ENCODE peak calls at places on chromosomes 11 and 22, in ten cellular contexts. M, V, G, J, Y, H, I, D, S and A are unnamed samples.

GRCh38 chr11:78532991-78533861 is 41.4 kb downstream of the NARS2 start:
- DNase-seq in V (no peak), J (no peak), Y (no peak), D (no peak), I (no peak), M (no peak), S (no peak), G (no peak), H (no peak), A (no peak)

GRCh38 chr11:111514216-111515031 is at the start of gene HOATZ:
- DNase-seq in S (no peak), I (no peak), H (no peak), D (peak), Y (no peak), G (no peak), M (no peak), J (no peak), V (peak), A (no peak)

GRCh38 chr11:66987158-66987620 is 12.1 kb downstream of the C11orf86 start:
- DNase-seq in I (no peak), Y (no peak), M (no peak), H (no peak), G (no peak), J (no peak), D (no peak), S (no peak), V (no peak), A (no peak)

GRCh38 chr22:39721456-39722325 is 151.1 kb downstream of the CACNA1I start:
- DNase-seq in J (no peak), I (peak), D (no peak), S (peak), M (no peak), H (no peak), G (no peak), Y (no peak), V (no peak), A (no peak)

GRCh38 chr22:31621507-31622160 is 40.4 kb downstream of the PISD start:
- DNase-seq in G (no peak), H (no peak), J (no peak), I (no peak), Y (no peak), D (no peak), M (no peak), S (no peak), V (no peak), A (no peak)

GRCh38 chr11:75371930-75372876 is 20.7 kb upstream of the ARRB1 start:
- DNase-seq in G (no peak), J (no peak), S (peak), Y (no peak), D (no peak), V (no peak), H (no peak), M (no peak), I (no peak), A (no peak)

GRCh38 chr11:46026616-46027293 is 94.5 kb downstream of the PHF21A start:
- DNase-seq in S (no peak), J (peak), M (peak), G (no peak), Y (no peak), I (no peak), H (no peak), V (peak), D (peak), A (no peak)

GRCh38 chr11:76823481-76824028 is 37.2 kb upstream of the ACER3 start:
- DNase-seq in I (no peak), V (peak), M (peak), G (no peak), D (peak), J (peak), Y (no peak), S (no peak), H (no peak), A (peak)

GRCh38 chr22:37990302-37990701 is 5.9 kb upstream of the SOX10 start:
- DNase-seq in I (no peak), G (no peak), H (no peak), M (no peak), D (no peak), Y (no peak), J (no peak), V (no peak), S (no peak), A (no peak)

GRCh38 chr11:65487467-65488272 is 11.2 kb upstream of the MALAT1 start:
- DNase-seq in J (peak), D (peak), S (peak), V (peak), H (peak), Y (peak), I (peak), G (peak), M (peak), A (peak)

GRCh38 chr22:22030493-22031182 is 48.1 kb upstream of the TOP3B start:
- DNase-seq in V (no peak), S (peak), J (no peak), Y (no peak), D (no peak), G (peak), I (no peak), M (no peak), H (no peak), A (no peak)

GRCh38 chr11:69702239-69702668 is 1.6 kb downstream of the FGF19 start:
- DNase-seq in H (no peak), G (no peak), Y (no peak), J (no peak), S (peak), I (no peak), V (no peak), D (no peak), M (no peak), A (no peak)

GRCh38 chr11:75271730-75272129 is 31.2 kb downstream of the TPBGL start:
- DNase-seq in S (peak), D (no peak), H (no peak), I (peak), Y (no peak), J (no peak), V (no peak), M (no peak), G (no peak), A (no peak)

GRCh38 chr22:38963872-38964271 is 6.5 kb downstream of the APOBEC3A start:
- DNase-seq in J (no peak), M (no peak), H (no peak), I (no peak), G (no peak), Y (no peak), D (no peak), V (no peak), S (peak), A (no peak)

GRCh38 chr11:848380-848931 is 5.8 kb downstream of the TSPAN4 start:
- DNase-seq in D (no peak), Y (no peak), V (no peak), G (peak), I (peak), H (no peak), M (no peak), J (no peak), S (peak), A (no peak)

GRCh38 chr11:59556115-59556882 is 45.0 kb downstream of the OR4D9 start:
- DNase-seq in S (no peak), J (peak), V (peak), I (no peak), G (peak), D (peak), Y (peak), M (peak), H (peak), A (peak)

GRCh38 chr11:94032066-94032465 is 10.9 kb downstream of the HEPHL1 start:
- DNase-seq in V (no peak), G (no peak), S (no peak), J (no peak), M (no peak), Y (no peak), I (no peak), D (no peak), H (no peak), A (no peak)

DNA sequence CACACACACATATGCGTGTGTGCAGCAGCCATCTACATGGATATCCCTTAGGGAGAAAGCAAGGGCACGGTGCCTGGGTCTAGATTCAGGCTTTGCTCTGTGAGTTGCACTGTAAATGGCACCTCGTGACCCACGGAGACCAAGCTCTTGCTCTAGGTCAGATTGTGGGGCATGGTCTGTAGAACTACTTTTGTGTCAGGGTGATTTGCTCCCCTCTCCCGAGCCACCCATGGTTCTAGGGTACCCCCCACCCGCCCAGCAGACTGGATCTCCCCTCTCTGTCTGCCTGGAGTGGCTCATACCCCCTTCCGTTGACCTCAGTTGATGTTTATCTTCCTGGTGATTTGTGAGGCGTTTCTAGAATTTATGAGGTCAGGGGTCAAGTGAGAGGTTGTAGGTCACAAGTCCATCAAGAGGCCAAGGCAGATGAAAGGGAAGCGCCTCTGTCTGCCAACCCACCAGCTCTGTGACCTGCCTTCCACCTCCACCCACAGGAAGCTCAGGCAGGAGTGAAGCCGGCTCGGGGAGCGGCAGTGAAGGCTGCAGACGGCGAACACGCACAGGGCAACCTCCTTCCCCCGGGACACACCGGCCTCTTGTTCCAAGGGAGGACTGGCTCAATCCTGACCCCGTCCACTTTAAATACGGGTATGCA is 76.2 kb upstream of the TTLL12 start:
- DNase-seq in I (no peak), D (no peak), M (no peak), J (peak), G (peak), V (no peak), Y (no peak), S (peak), H (no peak), A (no peak)
- H3K4me3 ChIP-seq in I (no peak), D (no peak), M (no peak), J (no peak), G (no peak), V (no peak), Y (no peak), S (peak), H (no peak), A (no peak)

GRCh38 chr11:112958670-112959069 is 2.5 kb upstream of the NCAM1 start:
- DNase-seq in G (no peak), S (no peak), Y (no peak), I (no peak), H (no peak), M (peak), D (no peak), V (peak), J (no peak), A (no peak)
- TF ChIP-seq CTCF in G (no peak), S (no peak), Y (no peak), I (no peak), H (no peak), M (no peak), D (no peak), V (no peak), J (peak), A (no peak)

GRCh38 chr22:29623059-29623458 is 19.6 kb downstream of the NF2 start:
- DNase-seq in D (no peak), Y (no peak), M (peak), I (no peak), V (no peak), J (no peak), H (no peak), S (no peak), G (no peak), A (no peak)

GRCh38 chr22:29625090-29625825 is 21.8 kb downstream of the NF2 start:
- DNase-seq in D (peak), J (peak), G (peak), V (peak), I (no peak), Y (no peak), S (no peak), M (peak), H (no peak), A (peak)

GRCh38 chr22:29623553-29624169 is 20.2 kb downstream of the NF2 start:
- DNase-seq in M (no peak), H (no peak), S (no peak), Y (no peak), G (no peak), D (no peak), J (no peak), V (peak), I (no peak), A (no peak)

GRCh38 chr22:29617922-29618629 is 14.6 kb downstream of the NF2 start:
- DNase-seq in H (no peak), Y (no peak), G (no peak), S (no peak), D (peak), M (peak), V (peak), J (no peak), I (no peak), A (no peak)

DNA sequence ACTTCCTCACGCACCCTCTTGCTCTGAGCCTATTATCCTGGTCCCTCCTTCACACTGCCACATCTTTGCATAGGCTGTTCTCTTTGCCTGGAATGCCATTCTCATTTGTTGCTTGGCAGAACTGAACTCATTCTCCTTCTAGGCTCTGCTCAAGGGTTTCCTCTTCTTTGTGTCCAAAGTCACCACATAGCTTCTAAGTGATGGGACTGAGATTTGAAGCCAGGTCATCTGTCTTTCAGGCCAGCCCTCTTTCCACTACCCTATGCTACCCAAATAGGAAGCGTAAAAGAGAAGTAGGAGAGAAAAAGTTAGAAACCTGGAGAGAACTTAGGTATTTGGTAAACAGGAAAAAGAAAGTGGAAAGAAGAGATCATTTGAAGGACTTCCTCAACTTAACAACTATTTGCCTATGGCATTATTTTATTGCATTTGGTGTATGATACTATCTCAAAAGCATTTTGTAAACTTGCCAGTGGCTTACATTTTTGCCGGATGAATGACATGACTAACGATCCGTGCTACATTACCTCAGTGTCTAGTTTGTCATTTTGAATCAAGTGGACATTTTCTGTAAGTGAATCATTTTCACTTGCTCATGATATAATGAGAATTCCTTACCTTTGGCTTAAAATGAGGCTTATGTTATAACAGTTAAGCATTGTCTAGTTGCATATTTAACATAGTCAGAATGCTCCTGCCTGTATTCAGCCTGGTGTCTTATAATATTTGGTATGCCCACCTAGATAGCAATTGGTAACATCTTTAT is 18.5 kb downstream of the NF2 start:
- DNase-seq in H (peak), V (peak), J (peak), M (peak), S (no peak), Y (peak), G (no peak), D (peak), I (no peak), A (peak)
- H3K4me3 ChIP-seq in H (peak), V (peak), J (peak), M (peak), S (no peak), Y (peak), G (no peak), D (peak), I (no peak), A (peak)

GRCh38 chr11:72321381-72321996 is 77.5 kb upstream of the PHOX2A start:
- DNase-seq in J (peak), I (no peak), M (peak), V (peak), G (no peak), S (no peak), Y (no peak), H (no peak), D (peak), A (no peak)
- TF ChIP-seq CTCF in J (no peak), I (no peak), M (no peak), V (no peak), G (no peak), S (no peak), Y (no peak), H (no peak), D (no peak), A (no peak)

GRCh38 chr11:64285885-64286800 is 495 bp downstream of the GPR137 start:
- DNase-seq in H (no peak), I (peak), J (no peak), Y (no peak), S (peak), D (no peak), V (no peak), G (no peak), M (no peak), A (no peak)

GRCh38 chr11:64281957-64282770 is 2.3 kb downstream of the BAD start:
- DNase-seq in Y (no peak), I (no peak), H (no peak), D (no peak), S (no peak), G (no peak), J (no peak), M (no peak), V (no peak), A (no peak)

GRCh38 chr11:64284962-64285884 is at the start of gene GPR137:
- DNase-seq in J (peak), G (peak), I (peak), V (peak), D (peak), H (no peak), S (peak), M (peak), Y (no peak), A (no peak)

GRCh38 chr11:64284048-64284961 is at the start of gene BAD:
- DNase-seq in M (peak), H (peak), D (peak), J (peak), G (peak), I (peak), Y (no peak), V (peak), S (peak), A (no peak)

GRCh38 chr11:64283092-64283491 is 1.4 kb downstream of the BAD start:
- DNase-seq in V (no peak), H (no peak), J (no peak), G (no peak), S (no peak), M (no peak), Y (no peak), D (no peak), I (no peak), A (no peak)
- H3K4me3 ChIP-seq in V (peak), H (no peak), J (no peak), G (no peak), S (peak), M (no peak), Y (peak), D (no peak), I (no peak), A (no peak)

GRCh38 chr22:49515486-49515885 is 312.2 kb downstream of the BRD1 start:
- DNase-seq in I (no peak), J (no peak), H (no peak), Y (no peak), M (no peak), D (no peak), S (no peak), V (no peak), G (no peak), A (no peak)
- TF ChIP-seq CTCF in I (no peak), J (no peak), H (no peak), Y (no peak), M (no peak), D (no peak), S (no peak), V (no peak), G (no peak), A (no peak)

DNA sequence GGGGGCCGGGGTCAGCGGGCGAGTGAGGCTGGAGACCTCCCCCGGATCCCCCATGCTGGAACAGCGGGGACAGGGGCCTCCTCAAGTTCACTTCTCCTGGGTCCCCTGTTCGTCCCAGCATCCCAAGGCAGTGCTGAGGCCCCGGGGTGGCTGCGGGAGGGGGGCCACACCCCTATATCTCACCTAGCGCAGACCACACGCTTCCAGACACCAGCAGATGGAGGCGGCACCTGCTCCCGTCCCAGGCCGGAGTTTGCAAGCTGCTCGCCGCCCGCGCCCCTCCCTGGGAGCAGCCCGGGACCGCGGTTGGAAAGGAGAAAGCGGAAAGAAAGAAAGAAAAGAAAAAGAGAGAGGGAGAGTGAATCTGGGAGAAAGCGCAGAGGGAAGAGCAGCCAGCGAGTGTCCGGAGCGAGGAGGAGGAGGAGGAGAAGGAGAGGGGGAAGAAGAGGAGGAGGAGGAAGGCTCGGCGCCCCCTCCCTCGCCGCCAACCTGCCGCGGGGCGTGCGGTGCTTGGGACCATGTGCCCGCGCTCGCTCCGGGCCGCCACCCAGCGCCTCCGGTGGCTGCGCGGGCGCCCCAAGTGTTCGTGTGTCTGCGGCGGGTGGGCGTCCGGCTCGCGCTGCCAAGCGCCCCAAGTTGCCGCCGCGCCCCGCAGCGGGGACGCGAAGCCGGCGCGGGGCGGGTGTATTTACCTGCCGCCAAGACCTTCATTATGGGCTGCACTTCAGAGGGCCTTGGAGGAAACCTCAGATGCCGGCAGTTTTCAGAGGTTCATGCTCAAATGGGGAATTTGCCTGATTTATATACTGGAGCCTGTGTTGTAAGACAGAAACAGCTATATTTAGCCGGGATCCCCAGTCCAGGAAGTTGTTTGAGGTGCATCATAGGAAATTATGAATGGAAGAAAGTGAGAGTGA is at the start of gene LIF:
- DNase-seq in M (peak), J (peak), Y (no peak), H (peak), D (peak), V (peak), G (peak), S (peak), I (peak), A (no peak)
- H3K4me3 ChIP-seq in M (peak), J (peak), Y (peak), H (peak), D (peak), V (peak), G (peak), S (peak), I (peak), A (peak)

GRCh38 chr11:128715691-128716153 is 21.9 kb downstream of the FLI1 start:
- DNase-seq in I (no peak), H (no peak), M (peak), D (peak), G (no peak), Y (no peak), J (peak), S (no peak), V (peak), A (no peak)

GRCh38 chr11:128717581-128717980 is 23.7 kb downstream of the FLI1 start:
- DNase-seq in I (no peak), G (no peak), D (no peak), S (no peak), H (no peak), M (no peak), V (no peak), Y (no peak), J (no peak), A (no peak)

GRCh38 chr11:128716231-128716630 is 22.4 kb downstream of the FLI1 start:
- DNase-seq in J (no peak), V (no peak), D (peak), H (no peak), I (no peak), M (no peak), G (no peak), Y (no peak), S (no peak), A (no peak)

GRCh38 chr11:128718064-128718463 is 24.2 kb downstream of the FLI1 start:
- DNase-seq in H (no peak), V (no peak), J (no peak), G (no peak), M (no peak), S (no peak), Y (no peak), I (no peak), D (no peak), A (no peak)

DNA sequence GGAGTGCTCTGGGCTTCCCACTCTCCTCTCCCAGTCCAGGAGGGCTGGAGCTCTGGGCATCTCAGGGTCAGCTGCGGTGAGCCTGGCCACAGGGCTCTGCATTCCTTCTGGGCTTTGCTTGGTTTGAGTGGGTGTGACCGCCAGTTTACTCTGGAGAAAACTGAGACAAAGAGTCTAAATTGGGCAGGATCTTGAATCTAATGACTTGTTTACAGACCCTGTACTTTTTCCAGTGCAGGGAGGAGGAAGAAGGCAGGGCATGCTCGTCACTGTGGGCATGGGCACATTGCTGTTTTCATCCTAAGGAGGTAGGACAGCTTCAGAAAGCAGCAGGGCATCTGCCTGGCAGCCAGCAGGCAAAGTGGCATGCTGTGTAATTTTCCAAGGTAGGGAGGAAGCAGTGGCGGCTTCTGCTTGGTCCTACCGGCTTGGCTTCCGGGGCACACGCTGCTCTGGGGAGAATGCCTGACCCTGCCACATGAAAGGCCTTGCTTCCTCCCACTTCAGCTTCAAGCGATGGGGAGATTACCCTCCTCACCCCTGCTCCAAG is 22.9 kb downstream of the FLI1 start:
- DNase-seq in Y (no peak), H (no peak), J (peak), S (peak), D (peak), V (peak), G (no peak), M (no peak), I (no peak), A (no peak)
- TF ChIP-seq CTCF in Y (no peak), H (no peak), J (no peak), S (no peak), D (no peak), V (no peak), G (no peak), M (no peak), I (no peak), A (no peak)